ENCODE peak calls at places on chromosomes 2 and 18, in six cellular contexts. One of them, this sample, is unnamed.

GRCh38 chr2:201532686-201533304 is 81.3 kb downstream of the STRADB start:
- DNase-seq in mesenchymal stem cell: peak
- DNase-seq in neuronal stem cell: no peak
- DNase-seq in colonic mucosa: no peak
- DNase-seq in bronchial epithelial cell: peak
- DNase-seq in fibroblast of lung: peak
- DNase-seq in this sample: peak

GRCh38 chr2:84971799-84972790 is 1.1 kb downstream of the KCMF1 start:
- DNase-seq in mesenchymal stem cell: peak
- DNase-seq in neuronal stem cell: no peak
- DNase-seq in colonic mucosa: peak
- DNase-seq in bronchial epithelial cell: peak
- DNase-seq in fibroblast of lung: peak
- DNase-seq in this sample: peak

GRCh38 chr2:169512525-169512924 is 3.0 kb downstream of the KLHL41 start:
- DNase-seq in mesenchymal stem cell: peak
- DNase-seq in neuronal stem cell: no peak
- DNase-seq in colonic mucosa: no peak
- DNase-seq in bronchial epithelial cell: peak
- DNase-seq in fibroblast of lung: peak
- DNase-seq in this sample: no peak

GRCh38 chr2:230693411-230693810 is 19.2 kb upstream of the CAB39 start:
- DNase-seq in mesenchymal stem cell: no peak
- DNase-seq in neuronal stem cell: no peak
- DNase-seq in colonic mucosa: no peak
- DNase-seq in bronchial epithelial cell: peak
- DNase-seq in fibroblast of lung: no peak
- DNase-seq in this sample: no peak

GRCh38 chr2:174445248-174445647 is 41.6 kb downstream of the GPR155 start:
- DNase-seq in mesenchymal stem cell: no peak
- DNase-seq in neuronal stem cell: no peak
- DNase-seq in colonic mucosa: no peak
- DNase-seq in bronchial epithelial cell: no peak
- DNase-seq in fibroblast of lung: peak
- DNase-seq in this sample: no peak

GRCh38 chr2:79432731-79433146 is 80.1 kb upstream of the CTNNA2 start:
- DNase-seq in mesenchymal stem cell: no peak
- DNase-seq in neuronal stem cell: peak
- DNase-seq in colonic mucosa: no peak
- DNase-seq in bronchial epithelial cell: no peak
- DNase-seq in fibroblast of lung: no peak
- DNase-seq in this sample: peak

GRCh38 chr18:11523809-11524208 is 85.6 kb upstream of the SLC35G4 start:
- DNase-seq in mesenchymal stem cell: no peak
- DNase-seq in neuronal stem cell: no peak
- DNase-seq in colonic mucosa: no peak
- DNase-seq in bronchial epithelial cell: no peak
- DNase-seq in fibroblast of lung: no peak
- DNase-seq in this sample: no peak

GRCh38 chr2:158144914-158145625 is 43.4 kb downstream of the UPP2 start:
- DNase-seq in mesenchymal stem cell: no peak
- DNase-seq in neuronal stem cell: no peak
- DNase-seq in colonic mucosa: no peak
- DNase-seq in bronchial epithelial cell: peak
- DNase-seq in fibroblast of lung: no peak
- DNase-seq in this sample: no peak

GRCh38 chr2:196131949-196132925 is 39.1 kb downstream of the STK17B start:
- DNase-seq in mesenchymal stem cell: peak
- DNase-seq in neuronal stem cell: no peak
- DNase-seq in colonic mucosa: no peak
- DNase-seq in bronchial epithelial cell: peak
- DNase-seq in fibroblast of lung: peak
- DNase-seq in this sample: peak

GRCh38 chr2:58601017-58601416 is 359.9 kb upstream of the FANCL start:
- DNase-seq in mesenchymal stem cell: peak
- DNase-seq in neuronal stem cell: no peak
- DNase-seq in colonic mucosa: no peak
- DNase-seq in bronchial epithelial cell: peak
- DNase-seq in fibroblast of lung: peak
- DNase-seq in this sample: peak

GRCh38 chr2:229160180-229160579 is 110.9 kb downstream of the PID1 start:
- DNase-seq in mesenchymal stem cell: no peak
- DNase-seq in neuronal stem cell: no peak
- DNase-seq in colonic mucosa: peak
- DNase-seq in bronchial epithelial cell: peak
- DNase-seq in fibroblast of lung: no peak
- DNase-seq in this sample: no peak

GRCh38 chr2:38091757-38092156 is 15.8 kb upstream of the CYP1B1 start:
- DNase-seq in mesenchymal stem cell: no peak
- DNase-seq in neuronal stem cell: no peak
- DNase-seq in colonic mucosa: no peak
- DNase-seq in bronchial epithelial cell: no peak
- DNase-seq in fibroblast of lung: no peak
- DNase-seq in this sample: no peak

GRCh38 chr2:159169187-159169586 is 117.3 kb downstream of the WDSUB1 start:
- DNase-seq in mesenchymal stem cell: no peak
- DNase-seq in neuronal stem cell: no peak
- DNase-seq in colonic mucosa: no peak
- DNase-seq in bronchial epithelial cell: no peak
- DNase-seq in fibroblast of lung: no peak
- DNase-seq in this sample: no peak

GRCh38 chr2:178415979-178416378 is 35.0 kb downstream of the PRKRA start:
- DNase-seq in mesenchymal stem cell: no peak
- DNase-seq in neuronal stem cell: no peak
- DNase-seq in colonic mucosa: no peak
- DNase-seq in bronchial epithelial cell: no peak
- DNase-seq in fibroblast of lung: no peak
- DNase-seq in this sample: no peak

GRCh38 chr2:164734196-164734595 is 107.4 kb downstream of the COBLL1 start:
- DNase-seq in mesenchymal stem cell: peak
- DNase-seq in neuronal stem cell: no peak
- DNase-seq in colonic mucosa: no peak
- DNase-seq in bronchial epithelial cell: no peak
- DNase-seq in fibroblast of lung: no peak
- DNase-seq in this sample: no peak

GRCh38 chr2:30686000-30686399 is 121.2 kb downstream of the CAPN13 start:
- DNase-seq in mesenchymal stem cell: no peak
- DNase-seq in neuronal stem cell: no peak
- DNase-seq in colonic mucosa: no peak
- DNase-seq in bronchial epithelial cell: no peak
- DNase-seq in fibroblast of lung: no peak
- DNase-seq in this sample: no peak

GRCh38 chr18:36572135-36572856 is 256.5 kb downstream of the TPGS2 start:
- DNase-seq in mesenchymal stem cell: peak
- DNase-seq in neuronal stem cell: peak
- DNase-seq in colonic mucosa: peak
- DNase-seq in bronchial epithelial cell: peak
- DNase-seq in fibroblast of lung: peak
- DNase-seq in this sample: peak

GRCh38 chr18:9960263-9960904 is 46.6 kb downstream of the VAPA start:
- DNase-seq in mesenchymal stem cell: no peak
- DNase-seq in neuronal stem cell: no peak
- DNase-seq in colonic mucosa: no peak
- DNase-seq in bronchial epithelial cell: no peak
- DNase-seq in fibroblast of lung: no peak
- DNase-seq in this sample: no peak

GRCh38 chr18:26307161-26307773 is 81.0 kb downstream of the TAF4B start:
- DNase-seq in mesenchymal stem cell: peak
- DNase-seq in neuronal stem cell: peak
- DNase-seq in colonic mucosa: peak
- DNase-seq in bronchial epithelial cell: peak
- DNase-seq in fibroblast of lung: peak
- DNase-seq in this sample: no peak

GRCh38 chr2:62217421-62217820 is 21.5 kb downstream of the B3GNT2 start:
- DNase-seq in mesenchymal stem cell: no peak
- DNase-seq in neuronal stem cell: no peak
- DNase-seq in colonic mucosa: no peak
- DNase-seq in bronchial epithelial cell: no peak
- DNase-seq in fibroblast of lung: no peak
- DNase-seq in this sample: no peak

GRCh38 chr2:129726271-129726670 is 253.2 kb upstream of the RAB6C start:
- DNase-seq in mesenchymal stem cell: no peak
- DNase-seq in neuronal stem cell: no peak
- DNase-seq in colonic mucosa: no peak
- DNase-seq in bronchial epithelial cell: no peak
- DNase-seq in fibroblast of lung: no peak
- DNase-seq in this sample: no peak

GRCh38 chr18:33201509-33201926 is 239.0 kb downstream of the CCDC178 start:
- DNase-seq in mesenchymal stem cell: peak
- DNase-seq in neuronal stem cell: peak
- DNase-seq in colonic mucosa: peak
- DNase-seq in bronchial epithelial cell: peak
- DNase-seq in fibroblast of lung: peak
- DNase-seq in this sample: no peak

GRCh38 chr2:237626813-237627451 is 455 bp upstream of the LRRFIP1 start:
- DNase-seq in mesenchymal stem cell: no peak
- DNase-seq in neuronal stem cell: no peak
- DNase-seq in colonic mucosa: no peak
- DNase-seq in bronchial epithelial cell: no peak
- DNase-seq in fibroblast of lung: no peak
- DNase-seq in this sample: no peak

GRCh38 chr2:8583400-8584173 is 98.3 kb upstream of the ID2 start:
- DNase-seq in mesenchymal stem cell: peak
- DNase-seq in neuronal stem cell: peak
- DNase-seq in colonic mucosa: peak
- DNase-seq in bronchial epithelial cell: peak
- DNase-seq in fibroblast of lung: peak
- DNase-seq in this sample: no peak

GRCh38 chr2:8586397-8587051 is 95.3 kb upstream of the ID2 start:
- DNase-seq in mesenchymal stem cell: no peak
- DNase-seq in neuronal stem cell: no peak
- DNase-seq in colonic mucosa: no peak
- DNase-seq in bronchial epithelial cell: no peak
- DNase-seq in fibroblast of lung: no peak
- DNase-seq in this sample: no peak

GRCh38 chr2:8582850-8583399 is 98.9 kb upstream of the ID2 start:
- DNase-seq in mesenchymal stem cell: no peak
- DNase-seq in neuronal stem cell: no peak
- DNase-seq in colonic mucosa: no peak
- DNase-seq in bronchial epithelial cell: no peak
- DNase-seq in fibroblast of lung: no peak
- DNase-seq in this sample: no peak

GRCh38 chr2:8582191-8582849 is 99.5 kb upstream of the ID2 start:
- DNase-seq in mesenchymal stem cell: no peak
- DNase-seq in neuronal stem cell: no peak
- DNase-seq in colonic mucosa: no peak
- DNase-seq in bronchial epithelial cell: no peak
- DNase-seq in fibroblast of lung: no peak
- DNase-seq in this sample: no peak

GRCh38 chr2:8584174-8585066 is 97.4 kb upstream of the ID2 start:
- DNase-seq in mesenchymal stem cell: no peak
- DNase-seq in neuronal stem cell: no peak
- DNase-seq in colonic mucosa: no peak
- DNase-seq in bronchial epithelial cell: no peak
- DNase-seq in fibroblast of lung: no peak
- DNase-seq in this sample: no peak
- H3K4me3 ChIP-seq in mesenchymal stem cell: no peak
- H3K4me3 ChIP-seq in neuronal stem cell: peak
- H3K4me3 ChIP-seq in colonic mucosa: no peak
- H3K4me3 ChIP-seq in bronchial epithelial cell: no peak
- H3K4me3 ChIP-seq in fibroblast of lung: no peak
- H3K4me3 ChIP-seq in this sample: no peak

DNA sequence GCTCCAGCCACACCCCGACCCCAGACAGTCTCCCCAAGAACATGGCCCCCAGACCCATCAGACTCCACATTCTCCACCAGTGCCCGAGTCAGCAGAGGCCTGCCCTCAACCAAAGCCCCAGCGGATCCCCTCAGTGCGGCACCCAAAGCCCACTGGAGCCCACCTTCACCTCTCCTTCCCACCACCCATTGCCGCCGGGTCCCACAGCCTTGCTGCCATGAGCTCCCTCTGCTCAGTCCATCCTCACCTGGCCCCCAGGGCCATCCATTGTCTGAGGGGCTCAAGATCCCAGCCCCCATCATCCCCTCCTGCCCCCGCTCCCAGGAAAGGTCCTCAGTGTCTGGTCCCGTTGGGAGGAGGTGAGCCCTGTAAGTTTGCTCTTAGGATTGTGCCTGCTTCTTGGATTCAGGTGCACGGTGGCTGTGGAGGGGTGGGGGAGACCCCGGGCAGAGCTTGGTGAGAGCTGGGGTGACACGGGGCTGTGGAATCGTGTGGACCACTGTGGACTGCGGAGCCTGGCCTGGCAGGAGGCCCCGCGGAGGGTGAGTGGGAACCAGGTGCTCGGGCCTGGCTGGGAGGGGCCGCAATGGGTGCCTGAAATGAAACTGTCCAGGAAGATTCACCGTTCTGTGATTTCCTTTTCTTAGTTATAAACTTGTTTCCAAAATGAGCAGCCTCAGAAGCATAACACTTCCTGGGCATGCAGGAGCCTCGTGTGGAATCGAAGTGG is 32.7 kb upstream of the GPC1 start:
- DNase-seq in mesenchymal stem cell: no peak
- DNase-seq in neuronal stem cell: no peak
- DNase-seq in colonic mucosa: no peak
- DNase-seq in bronchial epithelial cell: no peak
- DNase-seq in fibroblast of lung: no peak
- DNase-seq in this sample: no peak
- H3K4me3 ChIP-seq in mesenchymal stem cell: no peak
- H3K4me3 ChIP-seq in neuronal stem cell: no peak
- H3K4me3 ChIP-seq in colonic mucosa: no peak
- H3K4me3 ChIP-seq in bronchial epithelial cell: no peak
- H3K4me3 ChIP-seq in fibroblast of lung: no peak
- H3K4me3 ChIP-seq in this sample: no peak

DNA sequence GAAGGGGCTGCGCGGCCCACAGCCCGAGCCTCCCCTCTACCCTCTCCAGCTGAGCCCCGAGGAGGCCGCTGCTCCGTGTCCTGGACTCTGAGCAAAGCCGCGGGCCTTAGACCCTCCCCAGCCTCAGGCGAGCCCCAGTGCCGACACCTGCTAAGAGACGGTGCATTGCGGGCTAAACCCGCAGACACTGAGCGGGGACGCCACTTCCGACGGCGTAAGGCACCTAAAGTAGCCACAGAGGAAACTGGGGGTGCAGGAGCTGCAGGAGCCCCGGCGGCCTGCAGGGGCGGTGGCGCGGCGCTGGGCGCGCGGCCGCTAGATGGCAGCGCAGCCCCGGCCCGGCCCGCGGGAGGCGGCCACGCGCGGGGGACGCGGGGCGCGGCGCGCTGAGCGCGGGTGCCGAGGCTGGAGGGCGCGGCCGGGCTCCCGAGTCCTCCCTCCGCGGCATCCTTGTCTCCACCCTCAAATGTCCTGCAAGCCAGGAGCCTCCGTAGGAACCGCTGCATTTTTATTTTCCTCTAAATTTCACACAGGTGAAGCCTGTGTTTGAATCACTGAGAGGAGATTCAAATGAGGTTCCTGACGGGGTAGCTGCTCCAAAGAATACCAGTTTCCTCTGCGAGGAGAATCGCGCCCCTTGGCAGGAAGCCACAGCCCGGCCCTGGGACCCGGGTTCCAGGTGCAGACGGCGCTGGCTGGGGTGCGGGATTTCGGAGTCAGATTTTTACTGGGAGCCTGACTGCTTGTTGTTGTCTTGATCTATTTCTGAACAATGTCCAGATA is 650.5 kb downstream of the GALR1 start:
- DNase-seq in mesenchymal stem cell: peak
- DNase-seq in neuronal stem cell: peak
- DNase-seq in colonic mucosa: no peak
- DNase-seq in bronchial epithelial cell: peak
- DNase-seq in fibroblast of lung: peak
- DNase-seq in this sample: peak
- H3K4me3 ChIP-seq in mesenchymal stem cell: no peak
- H3K4me3 ChIP-seq in neuronal stem cell: peak
- H3K4me3 ChIP-seq in colonic mucosa: no peak
- H3K4me3 ChIP-seq in bronchial epithelial cell: no peak
- H3K4me3 ChIP-seq in fibroblast of lung: no peak
- H3K4me3 ChIP-seq in this sample: peak

GRCh38 chr2:210172219-210172575 is 988 bp upstream of the KANSL1L start:
- DNase-seq in mesenchymal stem cell: no peak
- DNase-seq in neuronal stem cell: no peak
- DNase-seq in colonic mucosa: no peak
- DNase-seq in bronchial epithelial cell: no peak
- DNase-seq in fibroblast of lung: no peak
- DNase-seq in this sample: no peak
- H3K4me3 ChIP-seq in mesenchymal stem cell: peak
- H3K4me3 ChIP-seq in neuronal stem cell: peak
- H3K4me3 ChIP-seq in colonic mucosa: peak
- H3K4me3 ChIP-seq in bronchial epithelial cell: peak
- H3K4me3 ChIP-seq in fibroblast of lung: peak
- H3K4me3 ChIP-seq in this sample: peak

This sample was measured in MG63.